ENCODE peak calls at places on chromosomes 6 and 20, in five cellular contexts. F is right cardiac atrium, O is mesendoderm, K is colonic mucosa, G is transverse colon. J is an unnamed sample.

GRCh38 chr20:20440473-20440872 is 72.6 kb downstream of the INSM1 start:
- DNase-seq in K (peak; percentile 24), G (no peak), F (no peak), O (no peak), J (no peak)

GRCh38 chr6:88983532-88983931 is 20.1 kb upstream of the RNGTT start:
- DNase-seq in O (peak; percentile 62), K (peak; percentile 41), F (peak; percentile 19), G (peak; percentile 42), J (no peak)

GRCh38 chr6:38554700-38555413 is 84.9 kb downstream of the BTBD9 start:
- DNase-seq in F (no peak), G (no peak), K (no peak), O (no peak), J (no peak)

GRCh38 chr6:36340671-36341454 is 4.2 kb upstream of the BNIP5 start:
- DNase-seq in F (peak; percentile 80), K (peak; percentile 87), O (peak; percentile 79), G (peak; percentile 86), J (peak; percentile 91)

GRCh38 chr6:105276374-105276773 is 96.6 kb upstream of the POPDC3 start:
- DNase-seq in F (no peak), K (no peak), G (no peak), O (no peak), J (no peak)

GRCh38 chr6:36969240-36969691 is 14.7 kb downstream of the PI16 start:
- DNase-seq in F (no peak), K (no peak), O (no peak), G (no peak), J (peak; percentile 54)

GRCh38 chr6:27834879-27835549 is 77.2 kb downstream of the OR2B2 start:
- DNase-seq in G (no peak), F (no peak), O (peak; percentile 8), K (no peak), J (no peak)

GRCh38 chr20:36155991-36156390 is 1.5 kb downstream of the EPB41L1 start:
- DNase-seq in O (no peak), K (no peak), G (no peak), F (no peak), J (no peak)

GRCh38 chr20:5766085-5766764 is 16.0 kb downstream of the SHLD1 start:
- DNase-seq in G (no peak), K (no peak), O (no peak), F (peak; percentile 28), J (no peak)

GRCh38 chr6:75065524-75065923 is 140.3 kb downstream of the COL12A1 start:
- DNase-seq in O (peak; percentile 88), F (no peak), K (no peak), G (no peak), J (no peak)

GRCh38 chr20:43571771-43572170 is 12.9 kb downstream of the SGK2 start:
- DNase-seq in F (no peak), G (no peak), O (no peak), K (no peak), J (peak; percentile 35)

GRCh38 chr6:36598326-36598725 is 4.2 kb downstream of the SRSF3 start:
- DNase-seq in F (no peak), K (no peak), G (peak; percentile 22), O (no peak), J (no peak)

GRCh38 chr6:140774080-140774505 is 1358.6 kb upstream of the GJE1 start:
- DNase-seq in O (peak; percentile 12), F (no peak), G (no peak), K (no peak), J (no peak)

GRCh38 chr20:57065646-57066045 is 200.8 kb downstream of the BMP7 start:
- DNase-seq in O (peak; percentile 23), F (no peak), K (no peak), G (no peak), J (no peak)

GRCh38 chr20:58645277-58645968 is 5.7 kb upstream of the STX16 start:
- DNase-seq in F (no peak), K (no peak), G (no peak), O (no peak), J (peak; percentile 60)

GRCh38 chr6:39137235-39137634 is 22.2 kb upstream of the SAYSD1 start:
- DNase-seq in G (peak; percentile 17), K (peak; percentile 37), O (peak; percentile 81), F (no peak), J (no peak)

GRCh38 chr6:109447878-109448555 is 7.5 kb downstream of the SMPD2 start:
- DNase-seq in G (no peak), O (peak; percentile 39), K (no peak), F (no peak), J (no peak)

GRCh38 chr6:142902636-142903053 is 42.3 kb downstream of the HIVEP2 start:
- DNase-seq in G (peak; percentile 67), K (peak; percentile 48), F (peak; percentile 76), O (no peak), J (peak; percentile 84)

GRCh38 chr6:34834789-34835518 is 43.1 kb downstream of the BLTP3A start:
- DNase-seq in G (no peak), F (no peak), O (peak; percentile 28), K (no peak), J (no peak)

GRCh38 chr6:11971154-11971553 is 41.0 kb upstream of the HIVEP1 start:
- DNase-seq in K (no peak), G (no peak), O (no peak), F (no peak), J (no peak)

GRCh38 chr6:16505711-16506362 is 255.4 kb downstream of the ATXN1 start:
- DNase-seq in O (no peak), F (no peak), G (peak; percentile 15), K (no peak), J (no peak)

GRCh38 chr20:49573900-49574416 is 6.0 kb upstream of the PTGIS start:
- DNase-seq in K (no peak), G (no peak), O (no peak), F (peak; percentile 55), J (no peak)

GRCh38 chr6:144493035-144493910 is 208.1 kb downstream of the UTRN start:
- DNase-seq in O (no peak), F (no peak), K (no peak), G (no peak), J (no peak)

GRCh38 chr20:3797226-3797545 is 1.1 kb downstream of the CDC25B start:
- DNase-seq in G (no peak), F (peak; percentile 9), K (no peak), O (no peak), J (peak; percentile 50)

GRCh38 chr6:159976844-159977241 is 8.0 kb downstream of the IGF2R start:
- DNase-seq in G (no peak), F (no peak), K (no peak), O (no peak), J (no peak)

GRCh38 chr6:470901-471448 is 79.4 kb downstream of the IRF4 start:
- DNase-seq in F (no peak), G (no peak), O (no peak), K (no peak), J (peak; percentile 42)

GRCh38 chr6:110720066-110720465 is 95.2 kb downstream of the CDK19 start:
- DNase-seq in G (no peak), F (no peak), O (no peak), K (no peak), J (no peak)

GRCh38 chr6:113596477-113596876 is 260.7 kb upstream of the MARCKS start:
- DNase-seq in F (no peak), K (no peak), G (no peak), O (no peak), J (no peak)

GRCh38 chr20:35207950-35208611 is 18.4 kb upstream of the MMP24 start:
- DNase-seq in O (peak; percentile 76), F (peak; percentile 83), G (peak; percentile 86), K (peak; percentile 92), J (peak; percentile 80)

GRCh38 chr20:44660506-44660905 is 9.0 kb upstream of the ADA start:
- DNase-seq in G (no peak), F (no peak), K (no peak), O (no peak), J (no peak)

GRCh38 chr6:6744551-6744950 is 156.0 kb downstream of the LY86 start:
- DNase-seq in F (no peak), O (no peak), G (no peak), K (no peak), J (no peak)

GRCh38 chr6:82385546-82385945 is 21.9 kb downstream of the TPBG start:
- DNase-seq in K (no peak), G (no peak), O (no peak), F (no peak), J (no peak)

GRCh38 chr6:148776321-148776966 is 29.6 kb downstream of the UST start:
- DNase-seq in K (no peak), G (no peak), F (no peak), O (no peak), J (no peak)

GRCh38 chr6:34697544-34697836 is 923 bp upstream of the ILRUN start:
- DNase-seq in O (no peak), K (no peak), F (no peak), G (no peak), J (no peak)

GRCh38 chr6:165599121-165599520 is 63.9 kb downstream of the PDE10A start:
- DNase-seq in O (no peak), G (no peak), K (no peak), F (no peak), J (no peak)

GRCh38 chr20:56664791-56665190 is 35.7 kb downstream of the TFAP2C start:
- DNase-seq in F (no peak), O (no peak), K (no peak), G (peak; percentile 8), J (no peak)

GRCh38 chr6:15392182-15392581 is 146.3 kb downstream of the JARID2 start:
- DNase-seq in F (no peak), O (no peak), K (no peak), G (no peak), J (no peak)

DNA sequence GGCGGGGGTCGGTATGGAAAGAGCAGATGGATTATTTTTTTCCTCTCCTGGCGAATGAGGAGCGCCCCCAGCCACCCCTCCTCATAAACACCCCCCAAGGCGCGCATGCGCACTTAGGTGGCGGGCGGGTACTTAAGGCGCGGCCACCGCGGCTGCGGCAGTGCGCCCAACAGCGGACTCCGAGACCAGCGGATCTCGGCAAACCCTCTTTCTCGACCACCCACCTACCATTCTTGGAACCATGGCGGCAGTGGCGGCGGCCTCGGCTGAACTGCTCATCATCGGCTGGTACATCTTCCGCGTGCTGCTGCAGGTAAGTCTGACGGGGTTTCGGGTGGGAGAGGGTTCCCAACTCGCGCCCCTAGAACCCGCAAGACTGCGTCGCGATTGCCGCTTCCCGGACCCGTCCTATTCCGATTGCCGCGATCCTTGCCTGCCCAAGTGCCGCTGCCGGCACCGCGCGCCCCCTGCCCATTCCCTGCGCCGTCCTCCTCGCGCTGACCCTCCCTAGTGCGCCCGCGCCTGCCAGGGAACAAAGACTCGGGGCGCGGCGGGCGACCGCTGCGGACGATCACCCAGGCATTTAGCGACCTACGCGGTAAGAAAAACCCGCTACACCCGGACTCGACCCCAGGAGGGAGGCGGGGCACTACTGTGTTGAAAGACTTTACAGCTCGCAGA is at the start of gene NNAT:
- DNase-seq in K (no peak), F (no peak), O (peak; percentile 59), G (no peak), J (no peak)
- H3K4me3 ChIP-seq in K (no peak within 1 kb of the TSS), F (no peak within 1 kb of the TSS), O (peak within 1 kb of the TSS; percentile 43), G (peak within 1 kb of the TSS; percentile 31), J (no peak within 1 kb of the TSS)

GRCh38 chr6:47090881-47091280 is 48.7 kb upstream of the ADGRF1 start:
- DNase-seq in G (no peak), K (no peak), O (no peak), F (no peak), J (no peak)
- H3K4me1 ChIP-seq in G (no peaks in the 10 kb centered on the region), K (peaks cover 6% of the 10 kb centered on the region), O (no peaks in the 10 kb centered on the region), F (no peaks in the 10 kb centered on the region), J (peaks cover 13% of the 10 kb centered on the region)

GRCh38 chr20:31869942-31870702 is at the start of the genes DUSP15 and TTLL9:
- DNase-seq in O (no peak), F (peak; percentile 47), G (peak; percentile 26), K (peak; percentile 39), J (peak; percentile 90)
- H3K4me3 ChIP-seq in O (peak within 1 kb of the TSS; percentile 39), F (peak within 1 kb of the TSS; percentile 60), G (peak within 1 kb of the TSS; percentile 73), K (peak within 1 kb of the TSS; percentile 54), J (peak within 1 kb of the TSS; percentile 93)

GRCh38 chr20:17612975-17613327 is 43.1 kb downstream of the DSTN start:
- DNase-seq in O (no peak), G (no peak), F (no peak), K (peak; percentile 27), J (no peak)
- H3K4me1 ChIP-seq in O (no peaks in the 10 kb centered on the region), G (peaks cover 29% of the 10 kb centered on the region), F (peaks cover 8% of the 10 kb centered on the region), K (peaks cover 22% of the 10 kb centered on the region), J (peaks cover 12% of the 10 kb centered on the region)